ENCODE peak calls at places on chromosomes 1 and 21, in eight cellular contexts. One of them, this sample, is unnamed.

GRCh38 chr21:26506951-26507350 is 66.1 kb downstream of the CYYR1 start:
- DNase-seq in GM23248: peak; percentile 85
- DNase-seq in NCI-H187 treated with DMSO at 0.1 percent for 48 hours: no peak
- DNase-seq in naive B cell: no peak
- DNase-seq in globus pallidus: no peak
- DNase-seq in epithelial cell of prostate: peak; percentile 31
- DNase-seq in tibial artery: no peak
- DNase-seq in mesothelial cell of epicardium: no peak
- DNase-seq in this sample: no peak

GRCh38 chr21:32545948-32546441 is 39.3 kb downstream of the TCP10L start:
- DNase-seq in mesothelial cell of epicardium: no peak
- DNase-seq in naive B cell: no peak
- DNase-seq in tibial artery: no peak
- DNase-seq in GM23248: peak; percentile 68
- DNase-seq in globus pallidus: no peak
- DNase-seq in NCI-H187 treated with DMSO at 0.1 percent for 48 hours: no peak
- DNase-seq in epithelial cell of prostate: no peak
- DNase-seq in this sample: no peak

GRCh38 chr1:48206371-48206770 is 16.1 kb upstream of the SLC5A9 start:
- DNase-seq in globus pallidus: no peak
- DNase-seq in NCI-H187 treated with DMSO at 0.1 percent for 48 hours: peak; percentile 43
- DNase-seq in naive B cell: no peak
- DNase-seq in tibial artery: no peak
- DNase-seq in epithelial cell of prostate: no peak
- DNase-seq in GM23248: no peak
- DNase-seq in mesothelial cell of epicardium: no peak
- DNase-seq in this sample: no peak

GRCh38 chr1:192802406-192802805 is 6.4 kb upstream of the RGS2 start:
- DNase-seq in tibial artery: no peak
- DNase-seq in globus pallidus: no peak
- DNase-seq in mesothelial cell of epicardium: no peak
- DNase-seq in naive B cell: no peak
- DNase-seq in epithelial cell of prostate: no peak
- DNase-seq in NCI-H187 treated with DMSO at 0.1 percent for 48 hours: no peak
- DNase-seq in GM23248: no peak
- DNase-seq in this sample: no peak

GRCh38 chr1:48817505-48818114 is 40.9 kb upstream of the BEND5 start:
- DNase-seq in tibial artery: peak; percentile 73
- DNase-seq in globus pallidus: peak; percentile 60
- DNase-seq in epithelial cell of prostate: no peak
- DNase-seq in naive B cell: peak; percentile 53
- DNase-seq in mesothelial cell of epicardium: peak; percentile 28
- DNase-seq in NCI-H187 treated with DMSO at 0.1 percent for 48 hours: no peak
- DNase-seq in GM23248: peak; percentile 68
- DNase-seq in this sample: peak; percentile 25

GRCh38 chr21:44918107-44918470 is 2.6 kb downstream of the ITGB2 start:
- DNase-seq in naive B cell: no peak
- DNase-seq in epithelial cell of prostate: no peak
- DNase-seq in mesothelial cell of epicardium: no peak
- DNase-seq in GM23248: no peak
- DNase-seq in globus pallidus: no peak
- DNase-seq in tibial artery: no peak
- DNase-seq in NCI-H187 treated with DMSO at 0.1 percent for 48 hours: no peak
- DNase-seq in this sample: no peak

GRCh38 chr1:204280099-204280498 is 66.3 kb upstream of the GOLT1A start:
- DNase-seq in NCI-H187 treated with DMSO at 0.1 percent for 48 hours: no peak
- DNase-seq in GM23248: no peak
- DNase-seq in tibial artery: no peak
- DNase-seq in naive B cell: no peak
- DNase-seq in globus pallidus: no peak
- DNase-seq in mesothelial cell of epicardium: no peak
- DNase-seq in epithelial cell of prostate: no peak
- DNase-seq in this sample: no peak

GRCh38 chr21:39961251-39961650 is 94.0 kb downstream of the PCP4 start:
- DNase-seq in tibial artery: no peak
- DNase-seq in NCI-H187 treated with DMSO at 0.1 percent for 48 hours: no peak
- DNase-seq in GM23248: no peak
- DNase-seq in globus pallidus: no peak
- DNase-seq in naive B cell: no peak
- DNase-seq in mesothelial cell of epicardium: no peak
- DNase-seq in epithelial cell of prostate: peak; percentile 22
- DNase-seq in this sample: no peak

GRCh38 chr1:244834596-244835275 is 722 bp upstream of the COX20 start:
- DNase-seq in NCI-H187 treated with DMSO at 0.1 percent for 48 hours: peak; percentile 31
- DNase-seq in naive B cell: peak; percentile 94
- DNase-seq in GM23248: peak; percentile 95
- DNase-seq in tibial artery: peak; percentile 93
- DNase-seq in mesothelial cell of epicardium: no peak
- DNase-seq in globus pallidus: peak; percentile 93
- DNase-seq in epithelial cell of prostate: peak; percentile 39
- DNase-seq in this sample: peak; percentile 96

GRCh38 chr1:248812736-248813425 is 12.8 kb downstream of the SH3BP5L start:
- DNase-seq in naive B cell: no peak
- DNase-seq in mesothelial cell of epicardium: no peak
- DNase-seq in tibial artery: no peak
- DNase-seq in epithelial cell of prostate: no peak
- DNase-seq in GM23248: no peak
- DNase-seq in NCI-H187 treated with DMSO at 0.1 percent for 48 hours: no peak
- DNase-seq in globus pallidus: no peak
- DNase-seq in this sample: no peak

GRCh38 chr1:236565530-236565929 is 38.8 kb downstream of the HEATR1 start:
- DNase-seq in mesothelial cell of epicardium: no peak
- DNase-seq in GM23248: no peak
- DNase-seq in naive B cell: no peak
- DNase-seq in globus pallidus: no peak
- DNase-seq in NCI-H187 treated with DMSO at 0.1 percent for 48 hours: no peak
- DNase-seq in tibial artery: no peak
- DNase-seq in epithelial cell of prostate: no peak
- DNase-seq in this sample: no peak

GRCh38 chr1:75342799-75343198 is 208.6 kb downstream of the LHX8 start:
- DNase-seq in NCI-H187 treated with DMSO at 0.1 percent for 48 hours: no peak
- DNase-seq in naive B cell: no peak
- DNase-seq in GM23248: no peak
- DNase-seq in tibial artery: no peak
- DNase-seq in globus pallidus: no peak
- DNase-seq in epithelial cell of prostate: no peak
- DNase-seq in mesothelial cell of epicardium: no peak
- DNase-seq in this sample: no peak

GRCh38 chr1:12113433-12114339 is 50.6 kb downstream of the TNFRSF8 start:
- DNase-seq in NCI-H187 treated with DMSO at 0.1 percent for 48 hours: no peak
- DNase-seq in tibial artery: no peak
- DNase-seq in GM23248: peak; percentile 68
- DNase-seq in globus pallidus: no peak
- DNase-seq in mesothelial cell of epicardium: no peak
- DNase-seq in naive B cell: no peak
- DNase-seq in epithelial cell of prostate: no peak
- DNase-seq in this sample: no peak

GRCh38 chr1:202061055-202061454 is 50.7 kb downstream of the ELF3 start:
- DNase-seq in globus pallidus: no peak
- DNase-seq in naive B cell: no peak
- DNase-seq in NCI-H187 treated with DMSO at 0.1 percent for 48 hours: no peak
- DNase-seq in GM23248: no peak
- DNase-seq in epithelial cell of prostate: no peak
- DNase-seq in tibial artery: no peak
- DNase-seq in mesothelial cell of epicardium: no peak
- DNase-seq in this sample: no peak

GRCh38 chr1:7299329-7299799 is 471.7 kb upstream of the VAMP3 start:
- DNase-seq in tibial artery: peak; percentile 81
- DNase-seq in naive B cell: no peak
- DNase-seq in globus pallidus: peak; percentile 71
- DNase-seq in NCI-H187 treated with DMSO at 0.1 percent for 48 hours: no peak
- DNase-seq in epithelial cell of prostate: peak; percentile 29
- DNase-seq in mesothelial cell of epicardium: no peak
- DNase-seq in GM23248: peak; percentile 97
- DNase-seq in this sample: no peak

GRCh38 chr21:46000731-46001641 is 19.4 kb downstream of the COL6A1 start:
- DNase-seq in epithelial cell of prostate: no peak
- DNase-seq in mesothelial cell of epicardium: peak; percentile 18
- DNase-seq in NCI-H187 treated with DMSO at 0.1 percent for 48 hours: no peak
- DNase-seq in tibial artery: peak; percentile 70
- DNase-seq in GM23248: peak; percentile 42
- DNase-seq in naive B cell: no peak
- DNase-seq in globus pallidus: no peak
- DNase-seq in this sample: no peak

GRCh38 chr1:99558539-99558938 is 87.4 kb upstream of the PALMD start:
- DNase-seq in epithelial cell of prostate: no peak
- DNase-seq in GM23248: peak; percentile 41
- DNase-seq in tibial artery: no peak
- DNase-seq in NCI-H187 treated with DMSO at 0.1 percent for 48 hours: no peak
- DNase-seq in mesothelial cell of epicardium: no peak
- DNase-seq in globus pallidus: no peak
- DNase-seq in naive B cell: no peak
- DNase-seq in this sample: no peak

GRCh38 chr1:23424171-23424959 is at the start of gene TCEA3:
- DNase-seq in GM23248: peak; percentile 57
- DNase-seq in tibial artery: peak; percentile 85
- DNase-seq in mesothelial cell of epicardium: no peak
- DNase-seq in NCI-H187 treated with DMSO at 0.1 percent for 48 hours: no peak
- DNase-seq in globus pallidus: no peak
- DNase-seq in epithelial cell of prostate: no peak
- DNase-seq in naive B cell: no peak
- DNase-seq in this sample: no peak

GRCh38 chr1:163085904-163086268 is 16.7 kb downstream of the RGS4 start:
- DNase-seq in naive B cell: no peak
- DNase-seq in GM23248: peak; percentile 77
- DNase-seq in epithelial cell of prostate: no peak
- DNase-seq in globus pallidus: no peak
- DNase-seq in mesothelial cell of epicardium: no peak
- DNase-seq in tibial artery: no peak
- DNase-seq in NCI-H187 treated with DMSO at 0.1 percent for 48 hours: no peak
- DNase-seq in this sample: no peak

GRCh38 chr1:200445213-200445612 is 35.4 kb upstream of the ZNF281 start:
- DNase-seq in mesothelial cell of epicardium: no peak
- DNase-seq in epithelial cell of prostate: no peak
- DNase-seq in naive B cell: no peak
- DNase-seq in NCI-H187 treated with DMSO at 0.1 percent for 48 hours: no peak
- DNase-seq in globus pallidus: no peak
- DNase-seq in GM23248: peak; percentile 75
- DNase-seq in tibial artery: no peak
- DNase-seq in this sample: no peak

GRCh38 chr1:92769856-92770255 is 15.1 kb downstream of the EVI5 start:
- DNase-seq in epithelial cell of prostate: no peak
- DNase-seq in NCI-H187 treated with DMSO at 0.1 percent for 48 hours: no peak
- DNase-seq in globus pallidus: no peak
- DNase-seq in mesothelial cell of epicardium: no peak
- DNase-seq in naive B cell: no peak
- DNase-seq in GM23248: no peak
- DNase-seq in tibial artery: no peak
- DNase-seq in this sample: no peak

GRCh38 chr21:46159390-46159789 is 4.0 kb upstream of the FTCD start:
- DNase-seq in NCI-H187 treated with DMSO at 0.1 percent for 48 hours: no peak
- DNase-seq in GM23248: no peak
- DNase-seq in mesothelial cell of epicardium: no peak
- DNase-seq in globus pallidus: no peak
- DNase-seq in naive B cell: no peak
- DNase-seq in epithelial cell of prostate: no peak
- DNase-seq in tibial artery: no peak
- DNase-seq in this sample: no peak

GRCh38 chr1:246647113-246647512 is 77.1 kb upstream of the SCCPDH start:
- DNase-seq in NCI-H187 treated with DMSO at 0.1 percent for 48 hours: no peak
- DNase-seq in globus pallidus: peak; percentile 70
- DNase-seq in mesothelial cell of epicardium: no peak
- DNase-seq in GM23248: peak; percentile 88
- DNase-seq in tibial artery: no peak
- DNase-seq in naive B cell: no peak
- DNase-seq in epithelial cell of prostate: no peak
- DNase-seq in this sample: no peak

GRCh38 chr1:173648880-173649605 is 13.9 kb downstream of the TEX50 start:
- DNase-seq in GM23248: no peak
- DNase-seq in globus pallidus: no peak
- DNase-seq in naive B cell: no peak
- DNase-seq in NCI-H187 treated with DMSO at 0.1 percent for 48 hours: no peak
- DNase-seq in tibial artery: no peak
- DNase-seq in epithelial cell of prostate: no peak
- DNase-seq in mesothelial cell of epicardium: no peak
- DNase-seq in this sample: no peak

GRCh38 chr1:178938959-178939317 is 68.1 kb upstream of the ANGPTL1 start:
- DNase-seq in globus pallidus: peak; percentile 7
- DNase-seq in epithelial cell of prostate: no peak
- DNase-seq in mesothelial cell of epicardium: no peak
- DNase-seq in tibial artery: peak; percentile 96
- DNase-seq in naive B cell: no peak
- DNase-seq in NCI-H187 treated with DMSO at 0.1 percent for 48 hours: no peak
- DNase-seq in GM23248: peak; percentile 88
- DNase-seq in this sample: no peak

GRCh38 chr1:198892065-198892464 is 253.2 kb downstream of the PTPRC start:
- DNase-seq in NCI-H187 treated with DMSO at 0.1 percent for 48 hours: no peak
- DNase-seq in naive B cell: no peak
- DNase-seq in epithelial cell of prostate: no peak
- DNase-seq in globus pallidus: no peak
- DNase-seq in tibial artery: no peak
- DNase-seq in GM23248: peak; percentile 46
- DNase-seq in mesothelial cell of epicardium: no peak
- DNase-seq in this sample: no peak

GRCh38 chr1:170698301-170698700 is 34.4 kb downstream of the PRRX1 start:
- DNase-seq in NCI-H187 treated with DMSO at 0.1 percent for 48 hours: no peak
- DNase-seq in tibial artery: no peak
- DNase-seq in mesothelial cell of epicardium: no peak
- DNase-seq in epithelial cell of prostate: no peak
- DNase-seq in GM23248: no peak
- DNase-seq in globus pallidus: no peak
- DNase-seq in naive B cell: no peak
- DNase-seq in this sample: no peak

GRCh38 chr1:109805486-109806180 is 41.9 kb upstream of the EPS8L3 start:
- DNase-seq in GM23248: no peak
- DNase-seq in globus pallidus: no peak
- DNase-seq in epithelial cell of prostate: no peak
- DNase-seq in tibial artery: peak; percentile 20
- DNase-seq in NCI-H187 treated with DMSO at 0.1 percent for 48 hours: no peak
- DNase-seq in mesothelial cell of epicardium: no peak
- DNase-seq in naive B cell: no peak
- DNase-seq in this sample: peak; percentile 20

GRCh38 chr1:63128562-63128961 is 193.8 kb upstream of the FOXD3 start:
- DNase-seq in tibial artery: no peak
- DNase-seq in NCI-H187 treated with DMSO at 0.1 percent for 48 hours: no peak
- DNase-seq in mesothelial cell of epicardium: no peak
- DNase-seq in globus pallidus: no peak
- DNase-seq in GM23248: no peak
- DNase-seq in epithelial cell of prostate: no peak
- DNase-seq in naive B cell: no peak
- DNase-seq in this sample: no peak

GRCh38 chr1:41876533-41877445 is 41.9 kb downstream of the HIVEP3 start:
- DNase-seq in naive B cell: no peak
- DNase-seq in GM23248: peak; percentile 41
- DNase-seq in tibial artery: no peak
- DNase-seq in epithelial cell of prostate: no peak
- DNase-seq in globus pallidus: peak; percentile 13
- DNase-seq in mesothelial cell of epicardium: no peak
- DNase-seq in NCI-H187 treated with DMSO at 0.1 percent for 48 hours: no peak
- DNase-seq in this sample: no peak

GRCh38 chr1:151837841-151838490 is 1.7 kb downstream of the C2CD4D start:
- DNase-seq in mesothelial cell of epicardium: no peak
- DNase-seq in NCI-H187 treated with DMSO at 0.1 percent for 48 hours: no peak
- DNase-seq in tibial artery: no peak
- DNase-seq in GM23248: peak; percentile 59
- DNase-seq in globus pallidus: no peak
- DNase-seq in naive B cell: peak; percentile 58
- DNase-seq in epithelial cell of prostate: no peak
- DNase-seq in this sample: no peak

GRCh38 chr1:228735871-228736586 is 750 bp downstream of the RHOU start:
- DNase-seq in globus pallidus: peak; percentile 22
- DNase-seq in GM23248: peak; percentile 71
- DNase-seq in tibial artery: peak; percentile 72
- DNase-seq in naive B cell: no peak
- DNase-seq in epithelial cell of prostate: no peak
- DNase-seq in mesothelial cell of epicardium: peak; percentile 24
- DNase-seq in NCI-H187 treated with DMSO at 0.1 percent for 48 hours: no peak
- DNase-seq in this sample: no peak

GRCh38 chr1:87986154-87986914 is 657.7 kb downstream of the LMO4 start:
- DNase-seq in NCI-H187 treated with DMSO at 0.1 percent for 48 hours: no peak
- DNase-seq in GM23248: no peak
- DNase-seq in naive B cell: no peak
- DNase-seq in epithelial cell of prostate: no peak
- DNase-seq in globus pallidus: no peak
- DNase-seq in tibial artery: no peak
- DNase-seq in mesothelial cell of epicardium: no peak
- DNase-seq in this sample: peak; percentile 32

GRCh38 chr1:223429313-223429731 is 36.1 kb downstream of the CCDC185 start:
- DNase-seq in globus pallidus: peak; percentile 5
- DNase-seq in NCI-H187 treated with DMSO at 0.1 percent for 48 hours: no peak
- DNase-seq in epithelial cell of prostate: peak; percentile 67
- DNase-seq in GM23248: peak; percentile 96
- DNase-seq in tibial artery: peak; percentile 74
- DNase-seq in mesothelial cell of epicardium: no peak
- DNase-seq in naive B cell: no peak
- DNase-seq in this sample: no peak